ENCODE peak calls at places on chromosomes 3 and 15, in five cellular contexts. A is dorsolateral prefrontal cortex, I is A549, R is OCI-LY7, P is uterus. K is an unnamed sample.

GRCh38 chr3:170493712-170494182 is 75.1 kb downstream of the CLDN11 start:
- DNase-seq in P (no peak), I (peak), R (no peak), A (no peak), K (no peak)

GRCh38 chr3:45124379-45124778 is 21.8 kb downstream of the CDCP1 start:
- DNase-seq in R (no peak), A (no peak), I (peak), P (peak), K (no peak)

GRCh38 chr3:48289659-48290058 is 43.8 kb downstream of the SPINK8 start:
- DNase-seq in I (no peak), A (no peak), P (no peak), R (no peak), K (no peak)

GRCh38 chr3:10574101-10574615 is 68.8 kb upstream of the ATP2B2 start:
- DNase-seq in R (no peak), P (no peak), A (no peak), I (no peak), K (no peak)

GRCh38 chr3:126654571-126655393 is at the start of gene TXNRD3:
- DNase-seq in P (peak), A (peak), R (no peak), I (peak), K (peak)

GRCh38 chr3:112799946-112800345 is 46.7 kb downstream of the CD200R1L start:
- DNase-seq in R (no peak), P (no peak), I (no peak), A (no peak), K (no peak)

GRCh38 chr15:62440731-62441130 is 275.6 kb upstream of the C2CD4B start:
- DNase-seq in P (no peak), I (no peak), R (no peak), A (no peak), K (no peak)

GRCh38 chr3:32869513-32870047 is 51.8 kb downstream of the TRIM71 start:
- DNase-seq in R (no peak), P (no peak), A (no peak), I (no peak), K (no peak)

GRCh38 chr15:50134524-50135024 is 15.5 kb upstream of the ATP8B4 start:
- DNase-seq in R (no peak), P (no peak), A (no peak), I (peak), K (no peak)

GRCh38 chr3:50924638-50925037 is 249.9 kb downstream of the DOCK3 start:
- DNase-seq in R (no peak), A (no peak), I (no peak), P (no peak), K (no peak)

GRCh38 chr15:92921215-92922131 is 21.3 kb downstream of the CHD2 start:
- DNase-seq in P (no peak), A (no peak), I (peak), R (no peak), K (no peak)

GRCh38 chr3:40358454-40358853 is 28.5 kb upstream of the ENTPD3 start:
- DNase-seq in I (no peak), A (no peak), R (no peak), P (no peak), K (no peak)

GRCh38 chr3:152400912-152401311 is 132.2 kb downstream of the MBNL1 start:
- DNase-seq in I (peak), A (no peak), R (no peak), P (no peak), K (no peak)

GRCh38 chr3:179038216-179038898 is 33.3 kb downstream of the ZMAT3 start:
- DNase-seq in R (no peak), A (no peak), P (no peak), I (no peak), K (no peak)

GRCh38 chr15:61415617-61416120 is 186.6 kb upstream of the RORA start:
- DNase-seq in A (no peak), P (no peak), I (no peak), R (no peak), K (no peak)

GRCh38 chr3:5188419-5189405 is 1.2 kb downstream of the EDEM1 start:
- DNase-seq in A (no peak), R (peak), P (no peak), I (peak), K (no peak)

GRCh38 chr3:180926526-180926925 is 14.1 kb downstream of the FXR1 start:
- DNase-seq in R (no peak), P (no peak), A (no peak), I (no peak), K (no peak)

GRCh38 chr15:75921732-75922703 is 18.3 kb downstream of the FBXO22 start:
- DNase-seq in R (peak), I (peak), A (no peak), P (peak), K (peak)

GRCh38 chr15:42080585-42081462 is 13.5 kb downstream of the PLA2G4D start:
- DNase-seq in R (no peak), I (no peak), A (no peak), P (no peak), K (peak)

GRCh38 chr15:66729339-66729951 is 27.4 kb downstream of the SMAD6 start:
- DNase-seq in R (no peak), I (no peak), P (peak), A (no peak), K (no peak)

GRCh38 chr3:39096775-39097174 is 10.7 kb downstream of the GORASP1 start:
- DNase-seq in R (no peak), A (no peak), I (no peak), P (no peak), K (no peak)

GRCh38 chr15:61951949-61952348 is 108.3 kb downstream of the VPS13C start:
- DNase-seq in I (no peak), A (no peak), P (no peak), R (no peak), K (no peak)

GRCh38 chr15:71259866-71260265 is 144.6 kb downstream of the THSD4 start:
- DNase-seq in A (no peak), R (no peak), I (no peak), P (no peak), K (no peak)

GRCh38 chr3:99865321-99865720 is 47.7 kb downstream of the CMSS1 start:
- DNase-seq in I (no peak), A (no peak), R (no peak), P (no peak), K (no peak)

GRCh38 chr3:9903238-9903624 is 583 bp downstream of the IL17RE start:
- DNase-seq in P (no peak), A (no peak), R (no peak), I (no peak), K (no peak)

GRCh38 chr3:25783661-25784512 is 644 bp upstream of the NGLY1 start:
- DNase-seq in I (peak), P (no peak), R (peak), A (peak), K (peak)

GRCh38 chr3:79521221-79521848 is 246.5 kb downstream of the ROBO1 start:
- DNase-seq in A (no peak), I (peak), R (peak), P (no peak), K (no peak)

GRCh38 chr3:149395107-149396089 is 17.9 kb upstream of the TM4SF1 start:
- DNase-seq in A (no peak), I (peak), P (no peak), R (no peak), K (peak)

GRCh38 chr3:142724682-142725351 is 983 bp downstream of the TRPC1 start:
- DNase-seq in I (peak), P (peak), A (no peak), R (no peak), K (peak)

GRCh38 chr15:67745059-67745993 is 80.0 kb upstream of the SKOR1 start:
- DNase-seq in A (no peak), I (no peak), R (no peak), P (no peak), K (no peak)

GRCh38 chr15:67746022-67746421 is 79.3 kb upstream of the SKOR1 start:
- DNase-seq in I (no peak), R (no peak), P (no peak), A (no peak), K (no peak)

GRCh38 chr15:67747949-67748348 is 77.4 kb upstream of the SKOR1 start:
- DNase-seq in R (no peak), A (no peak), I (no peak), P (no peak), K (no peak)

GRCh38 chr15:67744331-67745058 is 80.8 kb upstream of the SKOR1 start:
- DNase-seq in P (no peak), A (no peak), I (no peak), R (no peak), K (no peak)

DNA sequence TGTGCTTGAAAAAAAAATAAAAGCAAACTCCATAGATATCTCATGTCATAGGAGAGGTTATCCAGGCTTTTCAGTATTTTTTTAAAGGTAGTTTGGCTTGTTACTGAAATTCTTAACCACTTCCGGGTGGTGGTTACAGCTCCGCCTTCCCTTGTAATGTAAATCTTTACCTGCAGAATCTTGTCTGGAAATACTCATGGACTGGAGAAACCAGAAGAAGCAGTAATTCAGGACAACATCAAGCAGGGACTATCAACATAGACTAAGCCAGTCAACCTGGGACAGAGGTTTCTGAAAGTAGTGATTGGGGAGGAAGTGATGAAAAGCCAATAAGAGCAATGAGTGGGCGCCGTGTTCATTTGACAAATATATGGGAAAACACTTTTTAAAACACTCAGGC is 78.9 kb upstream of the SKOR1 start:
- DNase-seq in R (no peak), A (no peak), I (no peak), P (no peak), K (no peak)
- H3K27ac ChIP-seq in R (no peak), A (no peak), I (no peak), P (no peak), K (no peak)

GRCh38 chr15:83838763-83839162 is 184.8 kb downstream of the ADAMTSL3 start:
- DNase-seq in A (no peak), R (no peak), I (no peak), P (no peak), K (no peak)

GRCh38 chr15:83833569-83833968 is 179.6 kb downstream of the ADAMTSL3 start:
- DNase-seq in R (no peak), I (no peak), P (no peak), A (no peak), K (no peak)

GRCh38 chr15:83835384-83836010 is 181.6 kb downstream of the ADAMTSL3 start:
- DNase-seq in I (no peak), R (no peak), P (no peak), A (no peak), K (no peak)

GRCh38 chr15:83842281-83842680 is 188.4 kb downstream of the ADAMTSL3 start:
- DNase-seq in A (no peak), R (no peak), I (no peak), P (no peak), K (no peak)

GRCh38 chr15:83837946-83838571 is 184.1 kb downstream of the ADAMTSL3 start:
- DNase-seq in R (peak), P (no peak), I (peak), A (peak), K (no peak)
- H3K27ac ChIP-seq in R (no peak), P (no peak), I (no peak), A (no peak), K (no peak)

GRCh38 chr3:129000742-129001100 is 383 bp upstream of the EFCC1 start:
- DNase-seq in P (no peak), R (no peak), I (no peak), A (no peak), K (no peak)
- H3K27ac ChIP-seq in P (peak), R (no peak), I (no peak), A (no peak), K (no peak)

GRCh38 chr3:47017504-47018268 is 38.2 kb downstream of the NBEAL2 start:
- DNase-seq in P (no peak), R (no peak), A (no peak), I (no peak), K (no peak)
- H3K27ac ChIP-seq in P (no peak), R (peak), A (no peak), I (no peak), K (no peak)

GRCh38 chr3:128617557-128618397 is 32.8 kb downstream of the RPN1 start:
- DNase-seq in I (peak), R (peak), P (peak), A (peak), K (peak)
- H3K27ac ChIP-seq in I (peak), R (peak), P (peak), A (peak), K (peak)

DNA sequence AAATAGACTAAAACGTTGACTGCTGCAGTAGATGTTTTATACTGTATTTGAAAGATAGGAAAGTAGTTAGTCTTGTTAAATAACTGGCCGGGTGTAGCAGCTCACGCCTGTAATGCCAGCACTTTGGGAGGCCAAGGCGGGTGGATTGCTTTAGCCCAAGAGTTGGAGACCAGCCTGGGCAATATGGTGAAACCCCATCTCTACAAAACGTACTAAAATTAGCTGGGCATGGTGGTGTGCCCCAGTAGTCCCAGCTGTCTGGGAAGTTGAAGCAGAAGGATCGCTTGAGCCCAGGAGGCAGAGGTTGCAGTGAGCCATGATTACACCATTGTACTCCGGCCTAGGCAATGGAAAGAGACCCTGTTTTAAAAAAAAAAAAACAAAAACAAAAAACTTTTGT is 60.5 kb upstream of the ULK4 start:
- DNase-seq in I (no peak), P (no peak), R (no peak), A (no peak), K (no peak)
- H3K27ac ChIP-seq in I (no peak), P (peak), R (no peak), A (no peak), K (peak)

GRCh38 chr15:72760590-72761260 is 22.8 kb downstream of the ADPGK start:
- DNase-seq in A (no peak), P (no peak), R (no peak), I (no peak), K (no peak)

GRCh38 chr15:72754096-72754495 is 29.5 kb downstream of the ADPGK start:
- DNase-seq in I (no peak), P (no peak), R (no peak), A (peak), K (no peak)

DNA sequence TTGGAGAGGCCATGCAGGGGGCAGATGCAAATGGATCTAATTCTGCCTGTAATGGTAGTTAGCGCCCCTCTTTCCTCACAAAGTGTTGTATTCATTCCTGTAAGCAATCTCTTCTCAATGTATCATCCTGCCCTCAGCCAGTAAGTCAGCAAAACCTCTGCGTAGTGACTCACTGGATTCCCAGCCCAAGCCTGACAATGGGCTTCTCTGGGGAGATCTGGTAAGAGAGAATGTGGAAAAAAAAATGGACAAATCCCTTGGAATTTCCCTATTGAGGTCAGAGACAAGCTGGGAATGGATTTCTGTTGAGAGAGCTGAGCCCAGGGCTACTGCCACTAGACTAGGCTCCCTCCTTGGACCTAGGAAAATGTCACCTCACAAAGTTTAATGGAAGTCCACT is 25.4 kb downstream of the ADPGK start:
- DNase-seq in A (no peak), R (no peak), I (peak), P (no peak), K (no peak)
- H3K27ac ChIP-seq in A (peak), R (no peak), I (no peak), P (no peak), K (no peak)

GRCh38 chr3:12195231-12195630 is 36.5 kb upstream of the TIMP4 start:
- DNase-seq in P (no peak), A (no peak), R (no peak), I (no peak), K (no peak)

GRCh38 chr3:12194209-12194608 is 35.5 kb upstream of the TIMP4 start:
- DNase-seq in I (peak), R (no peak), P (no peak), A (no peak), K (no peak)

GRCh38 chr3:12193485-12194165 is 34.9 kb upstream of the TIMP4 start:
- DNase-seq in A (no peak), P (peak), R (no peak), I (peak), K (peak)

GRCh38 chr3:12192655-12193484 is 34.2 kb upstream of the TIMP4 start:
- DNase-seq in I (no peak), P (no peak), R (no peak), A (no peak), K (no peak)

DNA sequence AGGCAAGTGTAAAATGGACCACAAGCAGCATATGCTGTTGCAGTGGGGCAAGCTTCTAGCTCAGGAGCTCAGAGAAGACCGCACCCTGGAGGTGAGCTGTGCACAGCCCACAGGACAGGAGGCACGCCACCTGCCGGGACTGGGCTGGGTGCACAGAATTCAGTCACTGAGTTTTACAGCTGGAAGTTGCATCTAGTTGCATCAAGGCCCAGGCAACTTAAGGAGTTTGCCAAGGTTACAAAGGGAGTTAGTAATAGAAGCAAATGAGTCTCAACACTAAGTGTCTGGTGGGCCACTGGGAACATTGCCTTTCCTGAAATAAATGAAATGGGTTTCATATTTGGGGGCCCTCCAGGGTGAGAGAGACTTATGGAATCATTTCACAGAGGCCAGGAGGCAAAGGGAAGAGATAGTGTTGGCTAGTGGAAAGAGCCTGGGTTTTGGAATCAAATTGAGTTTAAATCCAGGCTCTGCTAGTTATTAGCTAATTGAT is 36.0 kb upstream of the TIMP4 start:
- DNase-seq in A (no peak), I (peak), R (peak), P (no peak), K (no peak)
- H3K27ac ChIP-seq in A (no peak), I (peak), R (no peak), P (peak), K (peak)

DNA sequence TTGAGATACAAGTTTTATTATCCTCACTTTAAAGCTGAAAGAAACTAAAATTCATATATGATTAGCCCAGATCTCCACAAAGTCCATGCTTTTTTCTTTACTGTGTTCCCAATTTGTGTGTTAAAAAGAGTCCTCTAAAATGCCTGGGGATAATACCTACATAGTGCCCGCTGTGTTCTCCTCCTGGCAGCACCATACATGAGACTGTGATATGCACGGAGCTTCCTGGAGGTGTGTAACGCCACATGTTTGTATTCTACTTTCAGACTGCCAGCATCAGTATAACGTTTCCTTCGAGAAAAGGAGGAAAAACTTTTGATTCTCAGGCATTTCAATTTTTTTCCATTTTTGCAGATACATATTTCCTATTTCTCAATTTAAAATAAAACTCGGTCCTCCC is 273.3 kb upstream of the TGFBR2 start:
- DNase-seq in R (no peak), A (no peak), I (no peak), P (no peak), K (no peak)
- H3K27ac ChIP-seq in R (no peak), A (no peak), I (no peak), P (no peak), K (no peak)

K was measured in tibial artery.